ENCODE peak calls at places on chromosome 19, in four cellular contexts. N is smooth muscle cell of the brain vasculature; A is activated CD4-positive, alpha-beta T cell treated with anti-CD3 and anti-CD28 coated beads for 48 hours; D is NCI-H1092. Q is an unnamed sample.

GRCh38 chr19:42099336-42099925 is 23.5 kb downstream of the ZNF574 start:
- DNase-seq in D (no peak), A (no peak), N (no peak), Q (peak; percentile 84)

GRCh38 chr19:30854207-30854606 is 482.0 kb downstream of the ZNF536 start:
- DNase-seq in D (no peak), A (no peak), N (no peak), Q (no peak)

GRCh38 chr19:33514885-33515485 is 6.6 kb downstream of the PEPD start:
- DNase-seq in A (no peak), D (no peak), N (no peak), Q (peak; percentile 46)

GRCh38 chr19:15284896-15285295 is 47.4 kb downstream of the BRD4 start:
- DNase-seq in N (no peak), D (no peak), A (no peak), Q (no peak)

GRCh38 chr19:55579766-55580621 is 654 bp downstream of the ZNF579 start:
- DNase-seq in N (no peak), A (no peak), D (no peak), Q (peak; percentile 30)

GRCh38 chr19:3366761-3367571 is 583 bp downstream of the NFIC start:
- DNase-seq in N (no peak), D (no peak), A (peak; percentile 47), Q (peak; percentile 77)

GRCh38 chr19:35673121-35673804 is 6.9 kb downstream of the UPK1A start:
- DNase-seq in D (no peak), A (peak; percentile 73), N (no peak), Q (peak; percentile 42)

GRCh38 chr19:17775245-17775927 is 19.6 kb upstream of the B3GNT3 start:
- DNase-seq in D (no peak), N (no peak), A (peak; percentile 62), Q (peak; percentile 43)

Q was measured in RPMI8226.